ENCODE peak calls at places on chromosomes 7 and 10, in six cellular contexts. One of them, this sample, is unnamed. For H3K4me1 and H3K9me3, the result is how much of the 10 kb centered on the place peaks cover.

GRCh38 chr10:89032141-89032814 is 41.7 kb downstream of the FAS start:
- DNase-seq in uterus: no peak
- DNase-seq in colonic mucosa: no peak
- DNase-seq in PC-3: peak
- DNase-seq in CD8-positive, alpha-beta memory T cell: no peak
- DNase-seq in tibial artery: no peak
- DNase-seq in this sample: no peak

GRCh38 chr10:91210435-91210834 is 10.0 kb upstream of the PCGF5 start:
- DNase-seq in uterus: no peak
- DNase-seq in colonic mucosa: peak
- DNase-seq in PC-3: no peak
- DNase-seq in CD8-positive, alpha-beta memory T cell: no peak
- DNase-seq in tibial artery: no peak
- DNase-seq in this sample: peak

GRCh38 chr7:66202380-66202779 is 2.8 kb upstream of the TPST1 start:
- DNase-seq in uterus: no peak
- DNase-seq in colonic mucosa: no peak
- DNase-seq in PC-3: no peak
- DNase-seq in CD8-positive, alpha-beta memory T cell: no peak
- DNase-seq in tibial artery: no peak
- DNase-seq in this sample: no peak

GRCh38 chr7:67588631-67589030 is 592.0 kb downstream of the TYW1 start:
- DNase-seq in uterus: no peak
- DNase-seq in colonic mucosa: no peak
- DNase-seq in PC-3: no peak
- DNase-seq in CD8-positive, alpha-beta memory T cell: no peak
- DNase-seq in tibial artery: no peak
- DNase-seq in this sample: no peak

GRCh38 chr10:17756557-17757208 is 4.7 kb downstream of the TMEM236 start:
- DNase-seq in uterus: no peak
- DNase-seq in colonic mucosa: peak
- DNase-seq in PC-3: no peak
- DNase-seq in CD8-positive, alpha-beta memory T cell: no peak
- DNase-seq in tibial artery: no peak
- DNase-seq in this sample: peak

GRCh38 chr10:126598009-126598408 is 72.5 kb downstream of the C10orf90 start:
- DNase-seq in uterus: no peak
- DNase-seq in colonic mucosa: peak
- DNase-seq in PC-3: peak
- DNase-seq in CD8-positive, alpha-beta memory T cell: no peak
- DNase-seq in tibial artery: no peak
- DNase-seq in this sample: peak

GRCh38 chr10:660413-660979 is 29.0 kb downstream of the DIP2C start:
- DNase-seq in uterus: no peak
- DNase-seq in colonic mucosa: no peak
- DNase-seq in PC-3: no peak
- DNase-seq in CD8-positive, alpha-beta memory T cell: no peak
- DNase-seq in tibial artery: no peak
- DNase-seq in this sample: peak

GRCh38 chr7:93964813-93965212 is 39.3 kb downstream of the BET1 start:
- DNase-seq in uterus: no peak
- DNase-seq in colonic mucosa: no peak
- DNase-seq in PC-3: no peak
- DNase-seq in CD8-positive, alpha-beta memory T cell: no peak
- DNase-seq in tibial artery: no peak
- DNase-seq in this sample: no peak

GRCh38 chr7:923108-924041 is 31.1 kb downstream of the ADAP1 start:
- DNase-seq in uterus: peak
- DNase-seq in colonic mucosa: peak
- DNase-seq in PC-3: peak
- DNase-seq in CD8-positive, alpha-beta memory T cell: peak
- DNase-seq in tibial artery: peak
- DNase-seq in this sample: peak

GRCh38 chr7:44799939-44800338 is 3.5 kb downstream of the PPIA start:
- DNase-seq in uterus: no peak
- DNase-seq in colonic mucosa: no peak
- DNase-seq in PC-3: no peak
- DNase-seq in CD8-positive, alpha-beta memory T cell: no peak
- DNase-seq in tibial artery: no peak
- DNase-seq in this sample: no peak

GRCh38 chr10:35336921-35337741 is 822 bp downstream of the CCNY start:
- DNase-seq in uterus: peak
- DNase-seq in colonic mucosa: peak
- DNase-seq in PC-3: peak
- DNase-seq in CD8-positive, alpha-beta memory T cell: peak
- DNase-seq in tibial artery: peak
- DNase-seq in this sample: peak

GRCh38 chr10:61438141-61438984 is 14.8 kb downstream of the TMEM26 start:
- DNase-seq in uterus: no peak
- DNase-seq in colonic mucosa: no peak
- DNase-seq in PC-3: peak
- DNase-seq in CD8-positive, alpha-beta memory T cell: no peak
- DNase-seq in tibial artery: no peak
- DNase-seq in this sample: peak

GRCh38 chr10:81502677-81503359 is 372.2 kb upstream of the NRG3 start:
- DNase-seq in uterus: no peak
- DNase-seq in colonic mucosa: no peak
- DNase-seq in PC-3: no peak
- DNase-seq in CD8-positive, alpha-beta memory T cell: no peak
- DNase-seq in tibial artery: no peak
- DNase-seq in this sample: no peak

GRCh38 chr7:42315096-42315495 is 78.1 kb upstream of the GLI3 start:
- DNase-seq in uterus: no peak
- DNase-seq in colonic mucosa: no peak
- DNase-seq in PC-3: no peak
- DNase-seq in CD8-positive, alpha-beta memory T cell: no peak
- DNase-seq in tibial artery: no peak
- DNase-seq in this sample: no peak

GRCh38 chr7:94957041-94957440 is 49.6 kb downstream of the PPP1R9A start:
- DNase-seq in uterus: no peak
- DNase-seq in colonic mucosa: no peak
- DNase-seq in PC-3: no peak
- DNase-seq in CD8-positive, alpha-beta memory T cell: no peak
- DNase-seq in tibial artery: no peak
- DNase-seq in this sample: peak

GRCh38 chr10:69316313-69317059 is 38.2 kb downstream of the HK1 start:
- DNase-seq in uterus: peak
- DNase-seq in colonic mucosa: no peak
- DNase-seq in PC-3: peak
- DNase-seq in CD8-positive, alpha-beta memory T cell: no peak
- DNase-seq in tibial artery: no peak
- DNase-seq in this sample: no peak

GRCh38 chr7:70726951-70727378 is 405.0 kb upstream of the GALNT17 start:
- DNase-seq in uterus: no peak
- DNase-seq in colonic mucosa: no peak
- DNase-seq in PC-3: no peak
- DNase-seq in CD8-positive, alpha-beta memory T cell: no peak
- DNase-seq in tibial artery: no peak
- DNase-seq in this sample: no peak

GRCh38 chr7:70681847-70682350 is 450.0 kb upstream of the GALNT17 start:
- DNase-seq in uterus: no peak
- DNase-seq in colonic mucosa: no peak
- DNase-seq in PC-3: no peak
- DNase-seq in CD8-positive, alpha-beta memory T cell: no peak
- DNase-seq in tibial artery: no peak
- DNase-seq in this sample: peak

GRCh38 chr7:90749774-90750173 is 153.7 kb downstream of the CDK14 start:
- DNase-seq in uterus: no peak
- DNase-seq in colonic mucosa: no peak
- DNase-seq in PC-3: peak
- DNase-seq in CD8-positive, alpha-beta memory T cell: no peak
- DNase-seq in tibial artery: no peak
- DNase-seq in this sample: peak

GRCh38 chr7:5594616-5595544 is 171.2 kb upstream of the TNRC18 start:
- DNase-seq in uterus: peak
- DNase-seq in colonic mucosa: no peak
- DNase-seq in PC-3: peak
- DNase-seq in CD8-positive, alpha-beta memory T cell: no peak
- DNase-seq in tibial artery: no peak
- DNase-seq in this sample: no peak

GRCh38 chr7:27131390-27131819 is 848 bp upstream of the HOXA4 start:
- DNase-seq in uterus: no peak
- DNase-seq in colonic mucosa: no peak
- DNase-seq in PC-3: no peak
- DNase-seq in CD8-positive, alpha-beta memory T cell: no peak
- DNase-seq in tibial artery: no peak
- DNase-seq in this sample: no peak

GRCh38 chr7:27128034-27128433 is 2.5 kb downstream of the HOXA4 start:
- DNase-seq in uterus: no peak
- DNase-seq in colonic mucosa: peak
- DNase-seq in PC-3: no peak
- DNase-seq in CD8-positive, alpha-beta memory T cell: no peak
- DNase-seq in tibial artery: no peak
- DNase-seq in this sample: no peak

GRCh38 chr7:27128776-27129728 is 1.5 kb downstream of the HOXA4 start:
- DNase-seq in uterus: no peak
- DNase-seq in colonic mucosa: peak
- DNase-seq in PC-3: no peak
- DNase-seq in CD8-positive, alpha-beta memory T cell: no peak
- DNase-seq in tibial artery: no peak
- DNase-seq in this sample: no peak

GRCh38 chr7:27130540-27131389 is at the start of gene HOXA4:
- DNase-seq in uterus: peak
- DNase-seq in colonic mucosa: peak
- DNase-seq in PC-3: peak
- DNase-seq in CD8-positive, alpha-beta memory T cell: peak
- DNase-seq in tibial artery: peak
- DNase-seq in this sample: peak

GRCh38 chr7:27129729-27130539 is 623 bp downstream of the HOXA4 start:
- DNase-seq in uterus: peak
- DNase-seq in colonic mucosa: peak
- DNase-seq in PC-3: peak
- DNase-seq in CD8-positive, alpha-beta memory T cell: no peak
- DNase-seq in tibial artery: no peak
- DNase-seq in this sample: peak
- H3K4me1 ChIP-seq in uterus: under half
- H3K4me1 ChIP-seq in colonic mucosa: under half
- H3K4me1 ChIP-seq in PC-3: under half
- H3K4me1 ChIP-seq in CD8-positive, alpha-beta memory T cell: under half
- H3K4me1 ChIP-seq in tibial artery: under half
- H3K4me1 ChIP-seq in this sample: under half

DNA sequence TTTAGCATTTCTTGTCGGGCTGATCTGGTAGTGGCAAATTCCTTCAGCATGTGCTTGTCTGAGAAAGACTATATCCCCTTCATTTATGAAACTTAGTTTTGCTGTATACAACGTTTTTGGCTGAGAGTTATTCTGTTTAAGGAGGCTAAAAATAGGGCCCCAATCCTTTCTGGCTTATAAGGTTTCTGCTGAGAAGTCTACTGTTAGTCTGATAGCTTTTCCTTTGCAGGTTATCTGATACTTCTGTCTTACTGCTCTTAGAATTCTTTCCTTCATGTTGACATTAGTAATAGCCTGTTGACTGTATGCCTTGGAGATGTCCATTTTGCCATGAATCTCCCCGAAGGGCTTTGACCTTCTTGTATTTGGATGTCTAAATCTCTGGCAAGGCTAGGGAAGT is 9.9 kb downstream of the CASP7 start:
- DNase-seq in uterus: no peak
- DNase-seq in colonic mucosa: no peak
- DNase-seq in PC-3: no peak
- DNase-seq in CD8-positive, alpha-beta memory T cell: no peak
- DNase-seq in tibial artery: no peak
- DNase-seq in this sample: no peak
- H3K9me3 ChIP-seq in uterus: under half
- H3K9me3 ChIP-seq in colonic mucosa: under half
- H3K9me3 ChIP-seq in PC-3: under half
- H3K9me3 ChIP-seq in CD8-positive, alpha-beta memory T cell: under half
- H3K9me3 ChIP-seq in tibial artery: under half
- H3K9me3 ChIP-seq in this sample: under half

GRCh38 chr7:154856737-154857136 is 146.2 kb downstream of the PAXIP1 start:
- DNase-seq in uterus: no peak
- DNase-seq in colonic mucosa: no peak
- DNase-seq in PC-3: no peak
- DNase-seq in CD8-positive, alpha-beta memory T cell: no peak
- DNase-seq in tibial artery: no peak
- DNase-seq in this sample: no peak

GRCh38 chr7:154859747-154860620 is 142.9 kb downstream of the PAXIP1 start:
- DNase-seq in uterus: no peak
- DNase-seq in colonic mucosa: no peak
- DNase-seq in PC-3: no peak
- DNase-seq in CD8-positive, alpha-beta memory T cell: no peak
- DNase-seq in tibial artery: no peak
- DNase-seq in this sample: no peak

GRCh38 chr7:154857240-154857639 is 145.7 kb downstream of the PAXIP1 start:
- DNase-seq in uterus: no peak
- DNase-seq in colonic mucosa: peak
- DNase-seq in PC-3: no peak
- DNase-seq in CD8-positive, alpha-beta memory T cell: no peak
- DNase-seq in tibial artery: peak
- DNase-seq in this sample: peak

GRCh38 chr7:154858836-154859537 is 143.9 kb downstream of the PAXIP1 start:
- DNase-seq in uterus: no peak
- DNase-seq in colonic mucosa: no peak
- DNase-seq in PC-3: no peak
- DNase-seq in CD8-positive, alpha-beta memory T cell: no peak
- DNase-seq in tibial artery: peak
- DNase-seq in this sample: no peak

DNA sequence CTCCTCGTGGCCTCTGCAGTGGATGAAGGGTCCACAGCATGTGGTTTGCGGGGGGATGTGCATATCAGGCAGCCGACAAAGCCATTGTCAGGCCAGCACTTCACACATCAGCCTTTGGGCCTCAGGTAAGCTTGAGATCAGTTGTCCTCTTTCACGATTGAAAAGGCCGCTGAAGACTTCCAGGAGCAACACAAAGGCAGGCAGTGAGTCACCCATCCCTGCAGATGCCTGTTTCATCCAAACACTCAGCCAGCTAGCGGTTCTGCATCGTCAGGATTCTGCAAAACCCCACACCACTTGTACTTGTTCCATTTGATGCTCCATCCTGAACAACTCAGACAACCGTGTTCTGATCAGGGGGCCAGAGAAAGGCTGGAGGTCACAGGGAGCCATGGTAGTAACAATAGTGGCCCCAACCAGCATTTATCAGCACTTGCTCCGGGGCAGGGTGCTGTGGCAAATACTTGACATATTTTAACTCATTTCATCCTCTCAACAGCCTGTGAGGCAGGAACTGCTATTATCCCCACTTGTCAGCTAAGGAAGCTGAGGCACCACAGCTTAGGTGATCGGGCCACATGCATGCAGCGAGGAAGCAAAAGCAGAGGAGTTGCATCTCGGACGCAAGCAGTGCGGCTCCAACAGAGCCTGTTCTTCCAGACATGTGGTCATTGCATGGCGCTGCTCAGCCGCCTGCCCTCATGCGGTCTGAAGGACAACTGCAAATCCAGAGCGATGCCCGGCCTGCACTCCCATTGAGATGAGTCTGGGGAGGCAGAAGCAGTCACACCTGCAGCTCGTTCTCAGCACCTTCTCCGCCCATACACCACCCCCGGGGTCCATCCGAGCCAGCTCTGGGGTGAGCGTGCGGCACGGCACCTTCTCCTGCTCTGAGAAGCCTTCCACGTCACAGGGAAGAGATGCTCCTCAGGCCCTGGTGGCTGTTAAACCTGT is 144.9 kb downstream of the PAXIP1 start:
- DNase-seq in uterus: no peak
- DNase-seq in colonic mucosa: no peak
- DNase-seq in PC-3: no peak
- DNase-seq in CD8-positive, alpha-beta memory T cell: no peak
- DNase-seq in tibial artery: peak
- DNase-seq in this sample: no peak
- H3K4me3 ChIP-seq in uterus: no peak
- H3K4me3 ChIP-seq in colonic mucosa: no peak
- H3K4me3 ChIP-seq in PC-3: no peak
- H3K4me3 ChIP-seq in CD8-positive, alpha-beta memory T cell: no peak
- H3K4me3 ChIP-seq in tibial artery: no peak
- H3K4me3 ChIP-seq in this sample: no peak

GRCh38 chr7:120052884-120053382 is 220.0 kb upstream of the KCND2 start:
- DNase-seq in uterus: peak
- DNase-seq in colonic mucosa: no peak
- DNase-seq in PC-3: peak
- DNase-seq in CD8-positive, alpha-beta memory T cell: no peak
- DNase-seq in tibial artery: peak
- DNase-seq in this sample: no peak
- H3K4me1 ChIP-seq in uterus: under half
- H3K4me1 ChIP-seq in colonic mucosa: under half
- H3K4me1 ChIP-seq in PC-3: under half
- H3K4me1 ChIP-seq in CD8-positive, alpha-beta memory T cell: under half
- H3K4me1 ChIP-seq in tibial artery: under half
- H3K4me1 ChIP-seq in this sample: under half

This sample was measured in small intestine.